ENCODE peak calls at places on chromosomes 2 and 18, in seven cellular contexts. R is esophagus squamous epithelium, J is right atrium auricular region, T is endodermal cell, W is fibroblast of villous mesenchyme, I is lower leg skin, K is AG10803. M is an unnamed sample.

GRCh38 chr2:219713110-219713509 is 85.7 kb downstream of the SLC4A3 start:
- DNase-seq in R (no peak), J (no peak), T (no peak), W (peak), I (no peak), K (peak), M (no peak)

GRCh38 chr2:176293334-176293733 is 24.1 kb downstream of the MTX2 start:
- DNase-seq in R (no peak), J (no peak), T (no peak), W (no peak), I (no peak), K (no peak), M (no peak)

GRCh38 chr18:22822024-22822423 is 111.1 kb upstream of the RBBP8 start:
- DNase-seq in R (no peak), J (no peak), T (peak), W (no peak), I (no peak), K (peak), M (peak)

GRCh38 chr2:24122-24521 is 22.2 kb downstream of the FAM110C start:
- DNase-seq in R (no peak), J (no peak), T (no peak), W (no peak), I (no peak), K (no peak), M (no peak)

GRCh38 chr2:236582968-236583367 is 13.3 kb downstream of the ACKR3 start:
- DNase-seq in R (no peak), J (no peak), T (no peak), W (no peak), I (no peak), K (no peak), M (no peak)

GRCh38 chr2:113216891-113217454 is 43.2 kb downstream of the PSD4 start:
- DNase-seq in R (no peak), J (no peak), T (peak), W (no peak), I (no peak), K (no peak), M (no peak)

GRCh38 chr2:234437642-234438321 is 59.1 kb downstream of the ARL4C start:
- DNase-seq in R (no peak), J (no peak), T (no peak), W (no peak), I (no peak), K (no peak), M (no peak)

GRCh38 chr2:169528271-169528701 is 18.8 kb downstream of the KLHL41 start:
- DNase-seq in R (no peak), J (peak), T (peak), W (peak), I (peak), K (peak), M (no peak)

GRCh38 chr18:25456284-25456683 is 104.3 kb upstream of the ZNF521 start:
- DNase-seq in R (no peak), J (no peak), T (no peak), W (no peak), I (no peak), K (no peak), M (no peak)

GRCh38 chr2:118865106-118865505 is 17.7 kb upstream of the EN1 start:
- DNase-seq in R (no peak), J (no peak), T (peak), W (peak), I (no peak), K (peak), M (peak)

GRCh38 chr2:142010871-142011270 is 119.9 kb downstream of the LRP1B start:
- DNase-seq in R (no peak), J (no peak), T (no peak), W (no peak), I (no peak), K (no peak), M (no peak)

GRCh38 chr2:236765475-236765874 is 195.8 kb downstream of the ACKR3 start:
- DNase-seq in R (no peak), J (no peak), T (no peak), W (no peak), I (no peak), K (no peak), M (no peak)

GRCh38 chr2:238267884-238268680 is 20.3 kb downstream of the PER2 start:
- DNase-seq in R (no peak), J (no peak), T (no peak), W (no peak), I (no peak), K (no peak), M (no peak)

GRCh38 chr2:213288913-213289700 is 4.8 kb downstream of the SPAG16 start:
- DNase-seq in R (no peak), J (no peak), T (no peak), W (no peak), I (no peak), K (peak), M (peak)

GRCh38 chr2:112137516-112138142 is 556 bp upstream of the FBLN7 start:
- DNase-seq in R (no peak), J (peak), T (no peak), W (no peak), I (no peak), K (peak), M (no peak)

GRCh38 chr2:216181351-216181750 is 72.2 kb downstream of the XRCC5 start:
- DNase-seq in R (no peak), J (no peak), T (no peak), W (peak), I (no peak), K (no peak), M (no peak)

GRCh38 chr2:138275881-138276280 is 225.7 kb upstream of the SPOPL start:
- DNase-seq in R (no peak), J (no peak), T (no peak), W (peak), I (no peak), K (peak), M (no peak)

DNA sequence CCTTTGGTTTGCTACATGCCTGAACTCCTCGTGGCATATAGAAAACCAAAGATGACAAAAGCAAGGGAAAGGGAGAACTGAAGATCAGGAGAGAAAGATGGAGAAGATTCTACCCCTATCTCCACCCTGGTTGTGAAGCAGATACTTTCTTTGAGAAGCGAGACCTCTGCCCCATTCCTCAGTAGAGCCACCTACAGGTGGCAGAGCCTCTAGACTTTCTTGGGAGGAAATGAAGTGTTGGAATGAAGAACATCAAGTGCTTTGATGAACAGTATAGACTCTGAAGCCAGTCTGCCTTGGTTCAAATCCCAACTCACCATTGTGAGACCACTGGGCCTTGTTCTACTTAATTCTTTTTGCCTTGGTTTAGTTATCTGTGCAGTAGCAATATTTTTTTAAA is 348.8 kb upstream of the ETAA1 start:
- DNase-seq in R (no peak), J (no peak), T (no peak), W (no peak), I (no peak), K (no peak), M (no peak)
- TF ChIP-seq CTCF in R (no peak), J (no peak), T (peak), W (peak), I (no peak), K (no peak), M (no peak)

DNA sequence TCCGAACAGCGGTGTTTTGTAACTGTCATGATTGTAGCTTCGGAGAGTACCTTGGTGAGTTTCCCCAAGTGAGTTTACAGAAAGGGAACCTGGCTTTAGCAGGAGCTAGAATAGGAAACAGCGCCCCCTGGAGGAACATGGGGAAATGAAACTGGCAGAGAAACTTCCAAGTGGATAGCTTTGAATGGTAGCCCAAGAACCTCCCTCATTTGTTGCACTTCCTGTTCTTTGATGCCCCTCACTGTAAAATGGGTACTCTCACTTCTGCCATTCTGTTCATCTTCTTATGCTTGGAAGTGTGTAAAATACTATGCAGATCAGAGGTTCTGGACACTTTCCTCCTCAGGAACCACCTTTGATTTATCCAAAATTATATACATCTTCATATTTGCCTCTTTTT is 36.2 kb downstream of the CHST10 start:
- DNase-seq in R (peak), J (peak), T (peak), W (peak), I (peak), K (peak), M (peak)
- H3K4me3 ChIP-seq in R (no peak), J (no peak), T (no peak), W (no peak), I (no peak), K (no peak), M (no peak)

GRCh38 chr2:31197166-31197565 is 20.1 kb downstream of the CAPN14 start:
- DNase-seq in R (no peak), J (no peak), T (peak), W (no peak), I (no peak), K (no peak), M (no peak)
- TF ChIP-seq CTCF in R (no peak), J (no peak), T (no peak), W (no peak), I (no peak), K (no peak), M (no peak)

GRCh38 chr2:23512778-23513177 is 127.8 kb downstream of the KLHL29 start:
- DNase-seq in R (no peak), J (no peak), T (no peak), W (no peak), I (no peak), K (no peak), M (no peak)

GRCh38 chr2:23510471-23510870 is 125.5 kb downstream of the KLHL29 start:
- DNase-seq in R (no peak), J (no peak), T (no peak), W (no peak), I (no peak), K (no peak), M (no peak)

GRCh38 chr2:23513245-23513880 is 128.4 kb downstream of the KLHL29 start:
- DNase-seq in R (no peak), J (no peak), T (no peak), W (peak), I (no peak), K (no peak), M (no peak)

GRCh38 chr2:23516546-23517256 is 131.7 kb downstream of the KLHL29 start:
- DNase-seq in R (no peak), J (no peak), T (no peak), W (no peak), I (no peak), K (no peak), M (no peak)

DNA sequence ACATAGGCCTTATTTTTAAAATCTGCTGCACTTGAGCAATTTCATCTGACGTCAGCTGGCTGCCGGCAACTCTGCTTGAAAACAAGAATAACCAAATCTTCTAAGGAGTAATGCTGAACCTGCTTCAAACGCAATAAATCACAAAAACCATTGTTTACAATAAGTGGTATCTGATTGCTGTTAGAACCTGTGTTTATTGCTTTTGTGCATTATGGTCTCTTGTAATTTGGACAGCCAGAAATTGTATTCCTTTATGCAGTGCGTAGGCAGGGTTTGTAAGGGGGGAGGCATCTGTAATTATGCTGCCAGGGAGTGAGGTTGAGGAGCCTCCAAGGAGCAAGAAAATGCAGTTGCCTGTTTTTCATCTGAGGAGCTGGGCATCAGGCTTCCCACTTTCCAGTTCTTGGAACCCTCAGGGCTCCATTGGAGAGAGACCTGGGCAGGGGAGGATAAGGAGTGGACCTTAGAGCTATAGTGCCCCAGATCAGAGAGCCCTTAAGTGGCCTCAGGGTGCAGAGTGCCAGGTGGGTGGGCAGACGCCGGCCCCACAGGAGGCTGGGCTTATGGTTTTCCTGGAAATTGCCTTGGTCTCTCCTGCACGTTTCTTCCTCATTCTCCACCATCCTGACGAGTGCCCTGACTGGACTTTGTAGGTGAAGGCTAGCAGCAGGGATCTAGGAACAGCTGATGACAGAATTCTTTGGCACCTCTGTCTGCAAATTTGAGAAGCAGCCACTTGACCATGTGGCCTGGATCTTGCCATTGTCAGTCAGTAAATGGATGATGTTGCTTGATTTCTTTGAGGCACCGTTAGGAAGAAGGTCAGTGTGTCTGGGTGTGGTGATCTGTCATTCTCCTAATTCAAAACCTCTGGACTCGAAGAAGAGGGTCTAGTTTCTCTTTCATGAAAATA is 129.2 kb downstream of the KLHL29 start:
- DNase-seq in R (no peak), J (no peak), T (no peak), W (peak), I (no peak), K (no peak), M (no peak)
- H3K4me3 ChIP-seq in R (no peak), J (no peak), T (no peak), W (no peak), I (no peak), K (no peak), M (no peak)

GRCh38 chr18:48680871-48681270 is 142.0 kb downstream of the CTIF start:
- DNase-seq in R (no peak), J (peak), T (no peak), W (no peak), I (no peak), K (no peak), M (no peak)
- TF ChIP-seq CTCF in R (no peak), J (no peak), T (no peak), W (no peak), I (no peak), K (no peak), M (no peak)

GRCh38 chr2:191246820-191247380 is 1.7 kb downstream of the MYO1B start:
- DNase-seq in R (no peak), J (no peak), T (no peak), W (peak), I (no peak), K (peak), M (no peak)

GRCh38 chr2:191245046-191245868 is at the start of gene MYO1B:
- DNase-seq in R (no peak), J (no peak), T (peak), W (peak), I (no peak), K (peak), M (no peak)

GRCh38 chr2:191245869-191246531 is 796 bp downstream of the MYO1B start:
- DNase-seq in R (no peak), J (no peak), T (peak), W (peak), I (peak), K (peak), M (no peak)

GRCh38 chr2:191249131-191249813 is 4.1 kb downstream of the MYO1B start:
- DNase-seq in R (no peak), J (no peak), T (no peak), W (peak), I (no peak), K (peak), M (no peak)

GRCh38 chr2:191247381-191248057 is 2.3 kb downstream of the MYO1B start:
- DNase-seq in R (no peak), J (no peak), T (no peak), W (peak), I (no peak), K (peak), M (peak)
- H3K4me3 ChIP-seq in R (no peak), J (peak), T (peak), W (peak), I (no peak), K (peak), M (no peak)

GRCh38 chr2:154402138-154402714 is 296.3 kb upstream of the KCNJ3 start:
- DNase-seq in R (no peak), J (no peak), T (no peak), W (peak), I (no peak), K (peak), M (peak)
- TF ChIP-seq CTCF in R (no peak), J (peak), T (peak), W (peak), I (no peak), K (peak), M (peak)

DNA sequence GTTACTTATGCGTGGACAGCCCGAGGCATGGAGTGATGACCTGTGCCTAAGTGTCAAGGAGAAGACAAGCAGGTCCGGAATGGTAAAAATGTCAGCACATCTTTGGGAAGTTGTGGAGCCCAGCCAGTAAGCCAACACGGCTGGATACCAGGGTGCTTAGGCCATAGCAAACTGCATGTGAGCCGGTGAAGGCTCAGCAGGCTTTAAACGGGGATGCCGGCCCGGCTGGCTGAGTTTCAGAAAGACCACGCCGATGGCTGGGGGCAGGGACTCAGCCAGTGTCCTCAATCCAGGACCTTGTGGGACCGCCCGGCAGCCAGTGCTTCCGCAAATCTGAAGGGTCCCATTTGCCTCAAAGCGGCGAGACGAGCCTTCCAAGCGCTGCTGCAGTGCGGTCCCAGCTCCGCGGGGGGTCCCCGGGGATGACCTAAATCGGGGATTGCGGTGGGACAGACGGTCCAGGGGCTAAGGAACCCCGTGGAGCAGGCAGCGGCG is 946 bp upstream of the AGAP1 start:
- DNase-seq in R (no peak), J (no peak), T (peak), W (no peak), I (no peak), K (peak), M (no peak)
- H3K4me3 ChIP-seq in R (peak), J (peak), T (peak), W (peak), I (no peak), K (peak), M (peak)